ENCODE peak calls at places on chromosomes 1 and 21, in six cellular contexts. K is psoas muscle, I is endothelial cell, O is HFFc6, J is heart right ventricle, E is foreskin fibroblast. V is an unnamed sample.
A peak's percentile ranks its signal among the peaks of the same experiment; 100 is the strongest.

GRCh38 chr1:17347769-17348592 is 24.0 kb upstream of the PADI6 start:
- DNase-seq in K (no peak), I (no peak), O (peak; percentile 38), J (no peak), E (peak; percentile 37), V (no peak)

GRCh38 chr1:114609826-114610225 is 28.4 kb upstream of the BCAS2 start:
- DNase-seq in K (no peak), I (no peak), O (no peak), J (no peak), E (no peak), V (no peak)

GRCh38 chr1:161274874-161275273 is 16.3 kb downstream of the PCP4L1 start:
- DNase-seq in K (no peak), I (no peak), O (no peak), J (no peak), E (no peak), V (peak; percentile 52)

GRCh38 chr1:16984717-16985116 is 4.3 kb upstream of the MFAP2 start:
- DNase-seq in K (peak; percentile 88), I (peak; percentile 52), O (peak; percentile 66), J (peak; percentile 48), E (peak; percentile 92), V (no peak)

GRCh38 chr1:154584267-154584994 is 16.9 kb downstream of the CHRNB2 start:
- DNase-seq in K (no peak), I (no peak), O (no peak), J (no peak), E (no peak), V (no peak)

GRCh38 chr1:155463865-155464264 is 98.7 kb downstream of the ASH1L start:
- DNase-seq in K (no peak), I (no peak), O (peak; percentile 80), J (no peak), E (peak; percentile 77), V (no peak)

GRCh38 chr1:174795806-174796205 is 203.9 kb upstream of the CACYBP start:
- DNase-seq in K (no peak), I (no peak), O (peak; percentile 49), J (no peak), E (peak; percentile 20), V (no peak)

GRCh38 chr1:182662121-182662890 is 22.1 kb downstream of the RGS8 start:
- DNase-seq in K (no peak), I (peak; percentile 12), O (no peak), J (no peak), E (no peak), V (no peak)

GRCh38 chr1:30719406-30720270 is 3.7 kb downstream of the MATN1 start:
- DNase-seq in K (peak; percentile 10), I (no peak), O (peak; percentile 25), J (no peak), E (peak; percentile 80), V (no peak)

GRCh38 chr21:29164330-29164942 is 34.0 kb downstream of the MAP3K7CL start:
- DNase-seq in K (no peak), I (no peak), O (peak; percentile 76), J (no peak), E (peak; percentile 87), V (no peak)

GRCh38 chr1:21814241-21814918 is 2.3 kb downstream of the LDLRAD2 start:
- DNase-seq in K (no peak), I (peak; percentile 72), O (no peak), J (no peak), E (peak; percentile 36), V (peak; percentile 68)

GRCh38 chr1:236143104-236143948 is 987 bp downstream of the GPR137B start:
- DNase-seq in K (no peak), I (peak; percentile 15), O (peak; percentile 67), J (no peak), E (peak; percentile 91), V (peak; percentile 36)

GRCh38 chr1:31771891-31772668 is 7.9 kb upstream of the ADGRB2 start:
- DNase-seq in K (no peak), I (no peak), O (no peak), J (no peak), E (peak; percentile 51), V (no peak)

GRCh38 chr1:170592591-170593111 is 60.7 kb downstream of the GORAB start:
- DNase-seq in K (no peak), I (no peak), O (peak; percentile 52), J (no peak), E (no peak), V (no peak)

GRCh38 chr1:42934541-42935312 is 23.9 kb downstream of the SLC2A1 start:
- DNase-seq in K (no peak), I (no peak), O (no peak), J (no peak), E (no peak), V (no peak)

DNA sequence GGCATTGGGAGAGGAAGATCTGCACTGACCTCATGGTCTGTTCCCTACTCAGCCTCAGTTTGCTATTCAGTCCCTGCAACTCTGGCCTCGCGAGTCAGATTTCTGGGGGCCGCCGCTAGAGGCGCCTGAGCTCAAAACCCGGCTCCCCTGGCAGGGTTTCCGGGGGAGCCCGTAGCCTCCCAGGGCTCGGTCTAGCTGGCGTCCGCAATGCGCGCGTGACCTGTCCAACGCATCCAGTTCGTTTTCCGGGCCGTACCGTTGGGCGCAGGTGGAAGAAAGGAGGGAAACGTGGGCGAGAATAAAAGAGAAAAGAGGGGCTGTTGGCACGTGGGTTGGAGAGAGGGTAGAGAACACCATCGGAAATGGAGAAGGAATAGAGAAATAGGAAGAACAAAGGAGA is at the start of gene ADAM30:
- DNase-seq in K (no peak), I (no peak), O (no peak), J (no peak), E (no peak), V (no peak)
- TF ChIP-seq CTCF in K (no peak), I (peak; percentile 40), O (no peak), J (no peak), E (no peak), V (no peak)

GRCh38 chr1:12760256-12760795 is 13.2 kb upstream of the PRAMEF12 start:
- DNase-seq in K (no peak), I (no peak), O (no peak), J (no peak), E (no peak), V (no peak)
- TF ChIP-seq CTCF in K (no peak), I (peak; percentile 45), O (peak; percentile 26), J (no peak), E (no peak), V (peak; percentile 32)

DNA sequence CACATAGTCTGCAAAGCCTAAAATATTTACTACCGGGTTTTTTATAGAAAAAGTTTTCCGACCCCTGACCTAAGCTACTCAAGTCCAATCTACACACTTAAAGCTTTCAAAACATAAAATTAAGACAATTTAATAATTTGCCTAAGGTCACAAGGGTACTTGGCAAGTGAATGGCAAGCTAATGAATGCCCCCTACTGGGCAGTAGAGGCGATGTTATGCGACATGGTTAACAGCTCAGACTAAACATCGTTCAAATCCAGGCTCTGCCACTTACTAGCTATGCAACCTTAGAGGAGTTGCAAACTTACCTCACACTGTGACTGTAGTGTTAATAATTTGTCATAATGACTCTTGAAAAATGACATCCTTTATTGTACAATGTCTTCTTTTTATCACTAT is 317.2 kb upstream of the NFIA start:
- DNase-seq in K (no peak), I (peak; percentile 13), O (no peak), J (no peak), E (peak; percentile 73), V (peak; percentile 28)
- TF ChIP-seq CTCF in K (peak; percentile 42), I (peak; percentile 79), O (peak; percentile 59), J (peak; percentile 75), E (peak; percentile 47), V (peak; percentile 78)

GRCh38 chr1:116764466-116764896 is 10.3 kb downstream of the CD2 start:
- DNase-seq in K (no peak), I (no peak), O (no peak), J (no peak), E (no peak), V (no peak)
- TF ChIP-seq CTCF in K (no peak), I (no peak), O (peak; percentile 10), J (no peak), E (no peak), V (no peak)

GRCh38 chr1:85203573-85204169 is 2.9 kb upstream of the SYDE2 start:
- DNase-seq in K (no peak), I (no peak), O (peak; percentile 31), J (no peak), E (peak; percentile 49), V (no peak)
- TF ChIP-seq CTCF in K (no peak), I (no peak), O (no peak), J (no peak), E (no peak), V (no peak)

DNA sequence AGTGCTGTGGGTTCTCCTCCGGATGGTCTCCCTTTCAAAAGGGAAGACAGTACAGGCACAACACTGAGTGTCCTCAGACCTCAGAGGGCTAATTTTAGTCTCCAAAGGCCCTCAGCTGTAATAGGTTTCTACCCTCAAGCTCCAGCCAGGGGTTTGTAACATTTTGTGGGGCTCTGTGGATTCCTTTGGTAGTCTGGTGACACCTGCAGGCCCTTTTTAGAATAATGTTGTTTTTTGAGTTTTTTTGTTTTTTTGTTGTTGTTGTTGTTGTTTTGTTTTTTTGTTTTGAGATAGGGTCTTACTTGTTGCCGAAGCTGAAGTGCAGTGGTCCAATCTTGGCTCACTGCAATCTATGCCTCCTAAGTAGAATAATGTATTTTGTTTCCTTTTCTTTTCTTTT is 15.0 kb upstream of the TMEM201 start:
- DNase-seq in K (no peak), I (no peak), O (no peak), J (no peak), E (peak; percentile 52), V (no peak)
- TF ChIP-seq CTCF in K (peak; percentile 36), I (peak; percentile 35), O (peak; percentile 73), J (peak; percentile 61), E (peak; percentile 20), V (peak; percentile 20)